ENCODE peak calls at places on chromosomes 4 and X, in six cellular contexts. I, M, N, A, D and T are unnamed samples.

GRCh38 chr4:15232725-15233597 is 194.9 kb upstream of the C1QTNF7 start:
- DNase-seq in I (no peak), M (peak), N (no peak), A (no peak), D (no peak), T (no peak)

GRCh38 chrX:148930330-148930729 is 429.9 kb downstream of the AFF2 start:
- DNase-seq in I (no peak), M (no peak), N (no peak), A (no peak), D (no peak), T (no peak)

GRCh38 chr4:7872264-7872771 is 67.3 kb downstream of the AFAP1 start:
- DNase-seq in I (peak), M (no peak), N (no peak), A (no peak), D (no peak), T (peak)

GRCh38 chrX:138745215-138745614 is 33.7 kb upstream of the FGF13 start:
- DNase-seq in I (peak), M (peak), N (peak), A (no peak), D (peak), T (peak)

GRCh38 chr4:163042306-163042705 is 124.4 kb downstream of the NAF1 start:
- DNase-seq in I (no peak), M (no peak), N (no peak), A (no peak), D (no peak), T (no peak)

GRCh38 chr4:88240297-88240714 is 44.1 kb downstream of the PPM1K start:
- DNase-seq in I (no peak), M (peak), N (no peak), A (no peak), D (no peak), T (no peak)

GRCh38 chr4:7721984-7722551 is 217.6 kb downstream of the AFAP1 start:
- DNase-seq in I (peak), M (no peak), N (no peak), A (no peak), D (no peak), T (no peak)

GRCh38 chr4:8645753-8646124 is 53.2 kb downstream of the CPZ start:
- DNase-seq in I (no peak), M (peak), N (no peak), A (peak), D (no peak), T (no peak)

GRCh38 chrX:5236096-5236495 is 992.6 kb downstream of the NLGN4X start:
- DNase-seq in I (peak), M (no peak), N (no peak), A (no peak), D (no peak), T (no peak)

GRCh38 chrX:70481424-70481823 is 36.8 kb downstream of the DLG3 start:
- DNase-seq in I (no peak), M (no peak), N (no peak), A (no peak), D (no peak), T (no peak)

GRCh38 chr4:78781925-78782324 is 5.8 kb downstream of the BMP2K start:
- DNase-seq in I (no peak), M (no peak), N (no peak), A (no peak), D (no peak), T (no peak)
- TF ChIP-seq POLR2A in I (no peak), M (no peak), N (no peak), A (no peak), D (no peak), T (no peak)

DNA sequence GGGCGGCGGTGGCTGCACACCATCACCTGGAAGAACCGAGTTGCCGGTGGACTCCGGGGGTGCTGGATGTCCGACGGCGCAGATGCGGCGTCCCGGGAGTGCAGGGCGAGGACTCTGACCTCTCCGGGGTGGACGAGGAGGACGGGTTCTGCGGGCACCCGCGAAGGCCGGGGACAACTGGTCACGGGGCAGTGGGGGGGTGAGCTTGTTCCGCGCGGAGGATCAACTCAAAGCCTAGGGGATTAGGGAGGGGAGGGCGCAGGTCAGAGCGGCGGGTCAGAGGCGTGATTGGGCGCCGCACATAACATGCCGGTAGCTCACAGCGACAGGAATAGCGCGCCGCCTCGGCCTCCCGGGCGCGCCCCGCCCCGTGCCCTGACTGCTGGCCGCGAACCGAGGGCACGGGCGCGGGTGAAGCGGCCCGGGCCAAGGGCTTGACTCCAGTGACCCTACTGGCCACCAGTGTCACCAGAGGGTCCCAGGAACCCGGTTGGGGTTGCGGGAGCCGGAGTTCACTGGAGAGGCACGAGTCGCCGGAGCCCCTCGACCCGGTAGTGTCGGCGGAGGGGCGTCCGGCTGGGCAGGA is at the start of gene KLHL34:
- DNase-seq in I (no peak), M (no peak), N (no peak), A (peak), D (no peak), T (no peak)
- TF ChIP-seq POLR2A in I (no peak), M (no peak), N (no peak), A (no peak), D (no peak), T (no peak)

DNA sequence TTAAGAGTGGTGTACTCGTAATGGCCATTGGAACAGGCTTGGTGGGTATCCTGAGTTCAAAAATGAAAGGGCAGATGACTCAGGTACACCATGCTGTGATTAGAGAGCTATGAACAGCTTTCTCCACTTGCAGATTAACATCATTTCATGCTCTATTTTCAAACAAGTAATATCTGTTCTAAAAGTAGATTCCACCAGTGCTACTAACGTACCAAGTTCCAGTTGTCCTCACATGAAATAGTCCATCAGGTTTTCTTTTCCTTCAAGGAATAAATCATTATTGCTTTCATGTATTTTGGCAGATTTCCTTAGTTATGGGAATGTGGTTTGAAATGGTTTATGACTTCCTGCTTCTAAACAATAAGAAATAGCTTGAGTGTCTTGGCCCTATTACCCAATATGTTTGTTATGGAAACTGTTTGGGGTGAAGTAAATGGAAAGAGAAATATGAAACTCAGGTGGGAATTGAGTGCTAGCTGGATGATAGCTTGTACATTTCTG is 49.9 kb downstream of the PCDH7 start:
- DNase-seq in I (no peak), M (no peak), N (no peak), A (no peak), D (no peak), T (no peak)
- TF ChIP-seq POLR2A in I (no peak), M (no peak), N (no peak), A (no peak), D (no peak), T (no peak)

GRCh38 chr4:80125252-80126177 is 52.5 kb upstream of the ANTXR2 start:
- DNase-seq in I (peak), M (no peak), N (no peak), A (no peak), D (peak), T (peak)
- TF ChIP-seq POLR2A in I (no peak), M (no peak), N (no peak), A (no peak), D (no peak), T (no peak)

GRCh38 chr4:6692806-6693205 is 872 bp upstream of the S100P start:
- DNase-seq in I (no peak), M (no peak), N (no peak), A (no peak), D (no peak), T (no peak)

GRCh38 chr4:6692379-6692778 is 1.3 kb upstream of the S100P start:
- DNase-seq in I (no peak), M (no peak), N (no peak), A (no peak), D (no peak), T (no peak)

GRCh38 chr4:6695660-6696581 is 2.2 kb downstream of the S100P start:
- DNase-seq in I (peak), M (no peak), N (no peak), A (no peak), D (peak), T (peak)

GRCh38 chr4:6694177-6694901 is 661 bp downstream of the S100P start:
- DNase-seq in I (no peak), M (no peak), N (no peak), A (peak), D (no peak), T (no peak)

GRCh38 chr4:6693274-6694176 is at the start of gene S100P:
- DNase-seq in I (peak), M (no peak), N (no peak), A (no peak), D (peak), T (no peak)
- TF ChIP-seq POLR2A in I (no peak), M (no peak), N (no peak), A (no peak), D (no peak), T (peak)

GRCh38 chrX:1483843-1484637 is 31.3 kb upstream of the ASMTL start:
- DNase-seq in I (no peak), M (peak), N (peak), A (no peak), D (no peak), T (no peak)

GRCh38 chrX:1485033-1485432 is 32.3 kb upstream of the ASMTL start:
- DNase-seq in I (no peak), M (peak), N (no peak), A (no peak), D (no peak), T (no peak)

GRCh38 chrX:1484638-1485019 is 31.9 kb upstream of the ASMTL start:
- DNase-seq in I (no peak), M (no peak), N (no peak), A (no peak), D (no peak), T (no peak)

GRCh38 chrX:1480082-1480785 is 27.5 kb upstream of the ASMTL start:
- DNase-seq in I (no peak), M (peak), N (no peak), A (no peak), D (no peak), T (no peak)

GRCh38 chrX:1481636-1482529 is 29.2 kb upstream of the ASMTL start:
- DNase-seq in I (peak), M (peak), N (peak), A (no peak), D (no peak), T (peak)
- TF ChIP-seq POLR2A in I (no peak), M (peak), N (peak), A (no peak), D (peak), T (no peak)

DNA sequence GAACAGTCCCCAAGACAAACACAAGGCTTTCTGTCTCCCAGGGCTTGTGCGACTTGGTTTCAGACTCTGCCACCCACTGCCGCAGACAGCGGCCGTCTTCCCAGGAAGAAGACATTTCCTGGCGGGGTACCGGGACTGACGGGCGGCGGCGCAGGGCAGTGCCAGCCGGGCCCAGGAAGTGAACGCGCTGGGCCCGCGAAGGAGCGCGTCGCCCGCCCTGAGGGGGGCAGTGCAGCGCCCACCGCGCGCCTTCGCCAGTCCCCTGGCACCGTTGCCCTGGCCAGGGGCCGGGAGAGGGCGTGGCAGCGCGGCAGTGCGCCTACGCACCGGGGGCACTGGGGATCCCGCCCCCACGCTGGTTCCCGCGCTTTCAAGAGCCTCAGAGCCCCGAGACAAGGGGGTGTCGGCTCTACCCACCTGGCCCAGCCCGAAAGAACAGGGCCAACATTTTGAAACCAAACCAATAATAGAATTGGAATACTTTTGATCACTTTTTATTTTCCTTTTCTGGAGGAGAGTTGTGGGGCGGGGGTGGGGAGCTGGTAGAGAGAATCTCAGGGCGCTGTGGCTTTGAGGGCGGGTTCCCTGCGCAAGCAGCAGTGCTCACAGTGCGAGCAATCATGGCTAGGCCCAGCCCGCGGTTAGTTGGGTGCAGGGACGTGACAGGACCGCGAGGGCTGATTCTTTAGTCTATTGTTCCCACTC is 23.6 kb upstream of the APLN start:
- DNase-seq in I (peak), M (peak), N (no peak), A (peak), D (peak), T (no peak)
- TF ChIP-seq POLR2A in I (peak), M (no peak), N (no peak), A (no peak), D (no peak), T (no peak)